ENCODE peak calls at places on chromosome 15, in nine cellular contexts. Y, M, J, R, B, L, Z, P and D are unnamed samples.

GRCh38 chr15:60945196-60945595 is 283.9 kb downstream of the RORA start:
- DNase-seq in Y (no peak), M (no peak), J (no peak), R (no peak), B (peak; percentile 70), L (no peak), Z (peak; percentile 38), P (peak; percentile 86), D (no peak)

GRCh38 chr15:60827492-60827891 is 348.6 kb upstream of the ICE2 start:
- DNase-seq in Y (no peak), M (no peak), J (no peak), R (no peak), B (no peak), L (no peak), Z (no peak), P (no peak), D (no peak)

GRCh38 chr15:99130765-99131440 is 26.0 kb downstream of the SYNM start:
- DNase-seq in Y (peak; percentile 37), M (no peak), J (no peak), R (no peak), B (no peak), L (no peak), Z (no peak), P (peak; percentile 43), D (no peak)

GRCh38 chr15:99734575-99734974 is 1.3 kb upstream of the LYSMD4 start:
- DNase-seq in Y (no peak), M (no peak), J (no peak), R (peak; percentile 45), B (no peak), L (no peak), Z (no peak), P (no peak), D (no peak)

GRCh38 chr15:88621789-88622604 is 857 bp downstream of the AEN start:
- DNase-seq in Y (no peak), M (peak; percentile 62), J (no peak), R (peak; percentile 24), B (peak; percentile 40), L (peak; percentile 45), Z (no peak), P (no peak), D (no peak)

GRCh38 chr15:66251065-66251789 is 2.3 kb downstream of the MEGF11 start:
- DNase-seq in Y (no peak), M (no peak), J (no peak), R (no peak), B (no peak), L (no peak), Z (no peak), P (no peak), D (no peak)

GRCh38 chr15:57298843-57299550 is 77.3 kb upstream of the CGNL1 start:
- DNase-seq in Y (no peak), M (no peak), J (no peak), R (no peak), B (no peak), L (no peak), Z (no peak), P (no peak), D (no peak)

GRCh38 chr15:76204916-76205460 is 106.3 kb downstream of the ETFA start:
- DNase-seq in Y (no peak), M (no peak), J (peak; percentile 35), R (no peak), B (no peak), L (no peak), Z (no peak), P (no peak), D (no peak)

GRCh38 chr15:82045179-82045891 is 483 bp downstream of the MEX3B start:
- DNase-seq in Y (peak; percentile 67), M (peak; percentile 45), J (no peak), R (peak; percentile 43), B (peak; percentile 65), L (peak; percentile 55), Z (no peak), P (peak; percentile 67), D (no peak)

GRCh38 chr15:68650901-68651709 is 72.3 kb downstream of the CORO2B start:
- DNase-seq in Y (peak; percentile 66), M (peak; percentile 90), J (peak; percentile 77), R (peak; percentile 63), B (peak; percentile 45), L (peak; percentile 70), Z (peak; percentile 23), P (peak; percentile 73), D (no peak)

GRCh38 chr15:66844041-66844746 is 142.2 kb downstream of the SMAD6 start:
- DNase-seq in Y (peak; percentile 14), M (no peak), J (peak; percentile 54), R (no peak), B (no peak), L (no peak), Z (no peak), P (no peak), D (no peak)

GRCh38 chr15:45378149-45378912 is at the start of gene GATM:
- DNase-seq in Y (peak; percentile 81), M (peak; percentile 72), J (peak; percentile 83), R (peak; percentile 69), B (peak; percentile 82), L (peak; percentile 91), Z (peak; percentile 73), P (peak; percentile 91), D (peak; percentile 53)

GRCh38 chr15:90845201-90845949 is 23.0 kb upstream of the FURIN start:
- DNase-seq in Y (no peak), M (peak; percentile 46), J (no peak), R (no peak), B (no peak), L (peak; percentile 82), Z (no peak), P (no peak), D (peak; percentile 82)

GRCh38 chr15:41917767-41918430 is 24.0 kb upstream of the SPTBN5 start:
- DNase-seq in Y (no peak), M (peak; percentile 24), J (peak; percentile 49), R (no peak), B (peak; percentile 71), L (peak; percentile 77), Z (no peak), P (peak; percentile 89), D (no peak)

GRCh38 chr15:52790941-52791751 is 1.0 kb upstream of the ONECUT1 start:
- DNase-seq in Y (peak; percentile 44), M (no peak), J (no peak), R (no peak), B (no peak), L (peak; percentile 60), Z (no peak), P (no peak), D (no peak)

GRCh38 chr15:36358094-36358961 is 221.1 kb upstream of the CDIN1 start:
- DNase-seq in Y (no peak), M (no peak), J (no peak), R (no peak), B (peak; percentile 20), L (no peak), Z (no peak), P (no peak), D (peak; percentile 54)

GRCh38 chr15:31867536-31868442 is 162.5 kb upstream of the CHRNA7 start:
- DNase-seq in Y (peak; percentile 70), M (peak; percentile 55), J (peak; percentile 73), R (peak; percentile 41), B (peak; percentile 48), L (peak; percentile 69), Z (peak; percentile 16), P (peak; percentile 76), D (no peak)

GRCh38 chr15:62886431-62887071 is 156.0 kb upstream of the TPM1 start:
- DNase-seq in Y (no peak), M (peak; percentile 41), J (no peak), R (no peak), B (peak; percentile 37), L (no peak), Z (no peak), P (no peak), D (no peak)

GRCh38 chr15:92159906-92160841 is 233.5 kb upstream of the ST8SIA2 start:
- DNase-seq in Y (no peak), M (no peak), J (no peak), R (no peak), B (no peak), L (no peak), Z (no peak), P (no peak), D (no peak)

GRCh38 chr15:67179411-67179995 is 75.0 kb downstream of the AAGAB start:
- DNase-seq in Y (no peak), M (no peak), J (no peak), R (no peak), B (no peak), L (no peak), Z (no peak), P (peak; percentile 36), D (no peak)

GRCh38 chr15:40582726-40583246 is 11.3 kb upstream of the KNL1 start:
- DNase-seq in Y (no peak), M (peak; percentile 43), J (no peak), R (no peak), B (peak; percentile 10), L (no peak), Z (no peak), P (no peak), D (no peak)
- H3K4me3 ChIP-seq in Y (peak overlapping the region; percentile 46), M (peak overlapping the region; percentile 54), J (peak overlapping the region; percentile 42), R (peak overlapping the region; percentile 20), B (no peak overlapping the region), L (no peak overlapping the region), Z (peak overlapping the region; percentile 24), P (peak overlapping the region; percentile 56), D (no peak overlapping the region)

DNA sequence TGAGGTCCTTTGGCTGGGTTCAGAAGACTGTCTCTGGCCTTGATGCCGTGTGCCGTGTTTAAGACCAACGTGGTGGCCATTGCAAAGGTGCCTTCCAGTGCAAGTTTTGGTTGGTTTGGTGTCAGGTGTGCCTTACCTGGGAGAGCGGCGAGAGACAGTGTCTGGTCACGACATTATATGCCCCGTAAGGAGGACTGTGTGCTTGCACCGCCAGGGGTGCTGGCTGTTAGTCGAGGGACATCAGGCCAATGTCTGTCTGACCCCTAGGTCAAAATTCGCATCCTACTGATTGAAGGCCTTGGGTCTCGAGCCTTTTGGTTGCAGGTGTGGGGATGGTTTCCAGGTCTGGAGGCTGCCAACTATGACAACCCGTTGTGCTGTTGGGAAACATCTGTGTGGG is 111.9 kb downstream of the SNRPN start:
- DNase-seq in Y (no peak), M (no peak), J (peak; percentile 12), R (no peak), B (no peak), L (no peak), Z (no peak), P (no peak), D (no peak)
- H3K9me3 ChIP-seq in Y (peaks cover 100% of the 10 kb centered on the region), M (peaks cover 83% of the 10 kb centered on the region), J (peaks cover 100% of the 10 kb centered on the region), R (peaks cover 36% of the 10 kb centered on the region), B (peaks cover 81% of the 10 kb centered on the region), L (peaks cover 61% of the 10 kb centered on the region), Z (no peaks in the 10 kb centered on the region), P (peaks cover 98% of the 10 kb centered on the region), D (peaks cover 100% of the 10 kb centered on the region)

GRCh38 chr15:80585544-80586018 is 109.5 kb upstream of the ABHD17C start:
- DNase-seq in Y (no peak), M (no peak), J (no peak), R (peak; percentile 22), B (no peak), L (no peak), Z (no peak), P (no peak), D (no peak)
- TF ChIP-seq CTCF in Y (no peak), M (no peak), J (no peak), R (peak; percentile 23), B (no peak), L (no peak), Z (no peak), P (no peak), D (no peak)

GRCh38 chr15:34334676-34335075 is 2.9 kb downstream of the SLC12A6 start:
- DNase-seq in Y (no peak), M (no peak), J (no peak), R (no peak), B (peak; percentile 37), L (no peak), Z (no peak), P (no peak), D (no peak)
- H3K4me3 ChIP-seq in Y (peak overlapping the region; percentile 67), M (no peak overlapping the region), J (peak overlapping the region; percentile 73), R (no peak overlapping the region), B (peak overlapping the region; percentile 11), L (no peak overlapping the region), Z (no peak overlapping the region), P (peak overlapping the region; percentile 78), D (no peak overlapping the region)

GRCh38 chr15:27675571-27675970 is 423.5 kb downstream of the OCA2 start:
- DNase-seq in Y (no peak), M (no peak), J (no peak), R (no peak), B (no peak), L (no peak), Z (no peak), P (no peak), D (no peak)
- H3K9me3 ChIP-seq in Y (no peaks in the 10 kb centered on the region), M (no peaks in the 10 kb centered on the region), J (no peaks in the 10 kb centered on the region), R (no peaks in the 10 kb centered on the region), B (peaks cover 11% of the 10 kb centered on the region), L (no peaks in the 10 kb centered on the region), Z (no peaks in the 10 kb centered on the region), P (no peaks in the 10 kb centered on the region), D (peaks cover 19% of the 10 kb centered on the region)